ENCODE peak calls at places on chromosomes 13 and 19, in five cellular contexts. Z is left lung, A is PC-3, X is mucosa of descending colon, F is body of pancreas. T is an unnamed sample.

GRCh38 chr13:110132178-110132975 is 174.6 kb downstream of the COL4A1 start:
- DNase-seq in Z (no peak), A (no peak), X (no peak), F (no peak), T (no peak)

GRCh38 chr13:40472427-40473220 is 193.8 kb downstream of the FOXO1 start:
- DNase-seq in Z (no peak), A (no peak), X (no peak), F (no peak), T (no peak)

GRCh38 chr13:112851107-112852046 is 117.6 kb upstream of the MCF2L start:
- DNase-seq in Z (no peak), A (no peak), X (no peak), F (no peak), T (peak; percentile 29)

GRCh38 chr19:18185538-18185937 is 7.5 kb upstream of the MPV17L2 start:
- DNase-seq in Z (no peak), A (no peak), X (no peak), F (no peak), T (no peak)

GRCh38 chr13:106530907-106531520 is 4.4 kb downstream of the EFNB2 start:
- DNase-seq in Z (no peak), A (peak; percentile 23), X (no peak), F (no peak), T (no peak)

GRCh38 chr19:56838930-56839664 is 1.4 kb downstream of the PEG3 start:
- DNase-seq in Z (peak; percentile 92), A (peak; percentile 74), X (peak; percentile 70), F (peak; percentile 99), T (peak; percentile 64)

GRCh38 chr19:40358773-40359172 is 10.3 kb downstream of the PLD3 start:
- DNase-seq in Z (no peak), A (no peak), X (no peak), F (no peak), T (no peak)

GRCh38 chr19:40717325-40717879 is 490 bp downstream of the ITPKC start:
- DNase-seq in Z (no peak), A (no peak), X (no peak), F (no peak), T (peak; percentile 69)

GRCh38 chr19:44824758-44825157 is 15.9 kb downstream of the BCAM start:
- DNase-seq in Z (no peak), A (peak; percentile 35), X (no peak), F (peak; percentile 88), T (no peak)

GRCh38 chr13:86684402-86684801 is 885.2 kb upstream of the SLITRK6 start:
- DNase-seq in Z (no peak), A (peak; percentile 55), X (no peak), F (no peak), T (no peak)

GRCh38 chr19:48780684-48781391 is 25.5 kb downstream of the FGF21 start:
- DNase-seq in Z (no peak), A (no peak), X (no peak), F (peak; percentile 79), T (peak; percentile 84)

GRCh38 chr19:45767881-45768643 is 990 bp downstream of the SIX5 start:
- DNase-seq in Z (peak; percentile 89), A (peak; percentile 37), X (peak; percentile 81), F (peak; percentile 86), T (peak; percentile 29)

GRCh38 chr19:2084993-2085720 is 11.0 kb downstream of the MOB3A start:
- DNase-seq in Z (peak; percentile 94), A (peak; percentile 59), X (peak; percentile 74), F (peak; percentile 49), T (peak; percentile 63)

GRCh38 chr19:40862785-40863184 is 12.5 kb upstream of the CYP2A6 start:
- DNase-seq in Z (no peak), A (peak; percentile 82), X (no peak), F (no peak), T (no peak)

GRCh38 chr19:42030605-42031004 is 36.6 kb upstream of the ATP1A3 start:
- DNase-seq in Z (peak; percentile 24), A (no peak), X (no peak), F (no peak), T (no peak)

GRCh38 chr19:42024622-42025111 is 30.6 kb upstream of the ATP1A3 start:
- DNase-seq in Z (no peak), A (no peak), X (no peak), F (no peak), T (no peak)

GRCh38 chr19:42032428-42032827 is 37.6 kb downstream of the GRIK5 start:
- DNase-seq in Z (peak; percentile 30), A (peak; percentile 80), X (no peak), F (no peak), T (no peak)

GRCh38 chr19:42023943-42024260 is 29.9 kb upstream of the ATP1A3 start:
- DNase-seq in Z (no peak), A (no peak), X (no peak), F (no peak), T (no peak)

GRCh38 chr19:42028304-42029216 is 34.5 kb upstream of the ATP1A3 start:
- DNase-seq in Z (no peak), A (peak; percentile 9), X (no peak), F (no peak), T (no peak)
- TF ChIP-seq CTCF in Z (peak; percentile 16), A (peak; percentile 61), X (no peak), F (no peak), T (peak; percentile 16)

DNA sequence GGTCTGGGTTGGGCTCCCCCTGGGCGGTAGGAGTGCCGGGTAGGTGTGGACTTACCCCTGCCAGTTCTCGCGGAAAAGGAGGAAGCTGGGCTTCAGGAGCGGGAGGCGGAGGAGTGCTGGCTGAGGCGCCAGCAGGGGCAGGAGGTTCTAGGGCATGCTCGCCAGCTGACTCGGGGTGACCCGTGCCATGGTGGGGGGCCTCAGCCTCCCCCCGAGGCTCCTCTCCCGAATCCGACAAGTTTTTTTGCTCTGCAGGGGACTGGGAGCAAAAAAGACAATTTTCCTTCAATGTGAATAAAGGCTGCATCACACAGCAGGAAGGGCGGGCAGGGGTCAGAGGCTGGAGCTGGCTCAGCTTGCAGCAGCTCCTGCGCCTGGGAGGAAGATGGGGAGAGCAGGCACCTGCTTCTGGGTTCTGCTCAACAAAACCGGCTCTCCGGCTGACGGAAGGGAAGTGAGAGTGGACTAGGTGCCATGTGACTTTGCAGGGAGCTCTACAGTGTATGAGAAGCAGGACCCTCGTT is 26.5 kb downstream of the RANBP3 start:
- DNase-seq in Z (peak; percentile 77), A (no peak), X (no peak), F (no peak), T (peak; percentile 43)
- H3K4me1 ChIP-seq in Z (peaks cover 61% of the 10 kb centered on the region), A (no peaks in the 10 kb centered on the region), X (peaks cover 40% of the 10 kb centered on the region), F (peaks cover 57% of the 10 kb centered on the region), T (peaks cover 6% of the 10 kb centered on the region)

GRCh38 chr13:98018293-98018692 is 64.8 kb downstream of the IPO5 start:
- DNase-seq in Z (no peak), A (no peak), X (no peak), F (no peak), T (no peak)
- H3K4me3 ChIP-seq in Z (no peak overlapping the region), A (no peak overlapping the region), X (no peak overlapping the region), F (no peak overlapping the region), T (no peak overlapping the region)

DNA sequence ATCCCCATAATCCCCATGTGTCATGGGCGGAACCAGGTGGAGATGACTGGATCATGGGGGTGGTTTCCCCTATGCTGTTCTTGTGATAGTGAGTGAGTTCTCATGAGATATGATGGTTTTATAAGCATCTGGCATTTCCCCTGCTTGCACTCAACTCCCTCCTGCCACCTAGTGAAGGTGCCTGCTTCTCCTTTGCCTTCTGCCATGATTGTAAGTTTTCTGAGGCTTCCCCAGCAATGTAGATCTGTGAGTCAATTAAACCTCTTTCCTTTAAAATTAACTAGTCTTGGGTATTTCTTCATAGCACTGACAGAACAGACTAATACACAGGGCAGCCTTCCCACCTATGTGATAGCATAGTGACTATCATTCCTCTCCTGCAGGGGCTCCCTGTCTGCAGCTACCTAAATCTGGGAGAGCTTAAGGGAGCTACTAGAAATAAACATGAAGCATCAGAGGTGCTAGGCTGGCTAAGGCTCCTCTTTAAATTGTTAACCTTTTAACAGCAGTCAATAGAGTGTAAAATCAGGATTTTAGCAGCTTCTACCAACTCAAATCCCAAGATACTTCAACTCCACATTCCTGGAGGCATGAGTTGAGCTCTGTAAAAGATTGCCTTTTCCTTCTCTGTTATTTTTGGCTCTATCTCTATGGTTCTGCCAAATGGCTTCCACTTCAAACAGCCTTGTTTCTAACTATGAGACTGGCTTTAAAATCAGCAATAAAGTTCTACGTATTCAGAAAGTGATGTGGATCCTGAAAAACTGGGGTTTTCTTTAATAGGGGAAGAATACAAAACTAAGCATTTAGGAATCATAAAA is 112.3 kb downstream of the VWA8 start:
- DNase-seq in Z (no peak), A (no peak), X (no peak), F (no peak), T (no peak)
- TF ChIP-seq CTCF in Z (no peak), A (peak; percentile 27), X (no peak), F (no peak), T (no peak)

DNA sequence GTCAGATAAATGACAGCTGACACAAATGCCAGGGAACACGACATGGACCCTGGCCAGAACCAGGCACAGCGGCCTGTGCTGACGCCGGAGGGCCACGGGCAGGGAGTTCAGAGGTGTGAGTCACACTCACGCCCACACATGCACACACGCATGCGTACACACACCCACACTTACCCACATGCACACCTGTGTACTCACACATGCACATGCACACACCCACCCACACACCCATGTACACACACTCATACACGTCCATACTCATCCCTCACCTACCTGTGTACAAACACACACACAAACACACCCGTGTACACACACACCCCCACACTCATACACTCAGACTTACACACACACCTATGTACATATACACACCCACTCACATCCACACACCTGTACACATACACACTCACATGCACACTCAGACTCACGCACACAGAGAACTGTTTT is 40.4 kb downstream of the MLLT1 start:
- DNase-seq in Z (peak; percentile 72), A (peak; percentile 61), X (peak; percentile 16), F (peak; percentile 42), T (no peak)
- H3K4me1 ChIP-seq in Z (peaks cover 40% of the 10 kb centered on the region), A (peaks cover 28% of the 10 kb centered on the region), X (peaks cover 9% of the 10 kb centered on the region), F (peaks cover 65% of the 10 kb centered on the region), T (peaks cover 4% of the 10 kb centered on the region)

GRCh38 chr19:994516-994915 is 5.7 kb upstream of the GRIN3B start:
- DNase-seq in Z (no peak), A (no peak), X (no peak), F (no peak), T (no peak)

GRCh38 chr19:998064-998463 is 2.2 kb upstream of the GRIN3B start:
- DNase-seq in Z (no peak), A (no peak), X (no peak), F (no peak), T (no peak)

GRCh38 chr19:993831-994393 is 6.3 kb upstream of the GRIN3B start:
- DNase-seq in Z (peak; percentile 71), A (no peak), X (no peak), F (no peak), T (no peak)

GRCh38 chr19:995051-995827 is 5.0 kb upstream of the GRIN3B start:
- DNase-seq in Z (no peak), A (no peak), X (no peak), F (peak; percentile 57), T (no peak)

GRCh38 chr19:996051-996838 is 4.0 kb upstream of the GRIN3B start:
- DNase-seq in Z (no peak), A (peak; percentile 19), X (no peak), F (peak; percentile 61), T (no peak)
- H3K4me3 ChIP-seq in Z (no peak overlapping the region), A (peak overlapping the region; percentile 35), X (no peak overlapping the region), F (no peak overlapping the region), T (no peak overlapping the region)

GRCh38 chr19:10419200-10419645 is 1.1 kb upstream of the PDE4A start:
- DNase-seq in Z (no peak), A (no peak), X (no peak), F (no peak), T (no peak)
- TF ChIP-seq CTCF in Z (no peak), A (no peak), X (no peak), F (no peak), T (no peak)